ENCODE peak calls at places on chromosomes 7 and 10, in eight cellular contexts. One of them, this sample, is unnamed.

GRCh38 chr7:12194426-12194825 is 16.7 kb upstream of the TMEM106B start:
- DNase-seq in stimulated activated CD8-positive, alpha-beta memory T cell treated with anti-CD3 and anti-CD28 coated beads, Interleukin-12 subunit alpha, Interleukin-12 subunit beta, amount 100 ng/mL, for 1 hour: no peak
- DNase-seq in nephron progenitor cell: no peak
- DNase-seq in neuronal stem cell: no peak
- DNase-seq in mucosa of gallbladder: no peak
- DNase-seq in epithelial cell of esophagus: no peak
- DNase-seq in lung: no peak
- DNase-seq in endothelial cell: no peak
- DNase-seq in this sample: no peak

GRCh38 chr10:73413108-73413527 is 740 bp downstream of the ANXA7 start:
- DNase-seq in epithelial cell of esophagus: peak; percentile 41
- DNase-seq in lung: no peak
- DNase-seq in nephron progenitor cell: peak; percentile 26
- DNase-seq in neuronal stem cell: no peak
- DNase-seq in endothelial cell: peak; percentile 26
- DNase-seq in mucosa of gallbladder: peak; percentile 21
- DNase-seq in stimulated activated CD8-positive, alpha-beta memory T cell treated with anti-CD3 and anti-CD28 coated beads, Interleukin-12 subunit alpha, Interleukin-12 subunit beta, amount 100 ng/mL, for 1 hour: no peak
- DNase-seq in this sample: peak; percentile 76

GRCh38 chr10:107418411-107418810 is 253.9 kb upstream of the SORCS1 start:
- DNase-seq in neuronal stem cell: no peak
- DNase-seq in endothelial cell: no peak
- DNase-seq in stimulated activated CD8-positive, alpha-beta memory T cell treated with anti-CD3 and anti-CD28 coated beads, Interleukin-12 subunit alpha, Interleukin-12 subunit beta, amount 100 ng/mL, for 1 hour: no peak
- DNase-seq in lung: no peak
- DNase-seq in mucosa of gallbladder: no peak
- DNase-seq in nephron progenitor cell: no peak
- DNase-seq in epithelial cell of esophagus: no peak
- DNase-seq in this sample: no peak

GRCh38 chr7:115676080-115676479 is 354.5 kb downstream of the TFEC start:
- DNase-seq in nephron progenitor cell: peak; percentile 5
- DNase-seq in endothelial cell: peak; percentile 11
- DNase-seq in stimulated activated CD8-positive, alpha-beta memory T cell treated with anti-CD3 and anti-CD28 coated beads, Interleukin-12 subunit alpha, Interleukin-12 subunit beta, amount 100 ng/mL, for 1 hour: no peak
- DNase-seq in mucosa of gallbladder: peak; percentile 31
- DNase-seq in epithelial cell of esophagus: peak; percentile 57
- DNase-seq in neuronal stem cell: peak; percentile 29
- DNase-seq in lung: no peak
- DNase-seq in this sample: peak; percentile 45

GRCh38 chr10:122531935-122532334 is 28.6 kb upstream of the DMBT1 start:
- DNase-seq in nephron progenitor cell: no peak
- DNase-seq in lung: peak; percentile 79
- DNase-seq in neuronal stem cell: no peak
- DNase-seq in epithelial cell of esophagus: peak; percentile 20
- DNase-seq in stimulated activated CD8-positive, alpha-beta memory T cell treated with anti-CD3 and anti-CD28 coated beads, Interleukin-12 subunit alpha, Interleukin-12 subunit beta, amount 100 ng/mL, for 1 hour: no peak
- DNase-seq in mucosa of gallbladder: no peak
- DNase-seq in endothelial cell: no peak
- DNase-seq in this sample: no peak

GRCh38 chr10:49052069-49052468 is 63.3 kb downstream of the VSTM4 start:
- DNase-seq in stimulated activated CD8-positive, alpha-beta memory T cell treated with anti-CD3 and anti-CD28 coated beads, Interleukin-12 subunit alpha, Interleukin-12 subunit beta, amount 100 ng/mL, for 1 hour: no peak
- DNase-seq in mucosa of gallbladder: no peak
- DNase-seq in endothelial cell: no peak
- DNase-seq in neuronal stem cell: no peak
- DNase-seq in epithelial cell of esophagus: no peak
- DNase-seq in lung: no peak
- DNase-seq in nephron progenitor cell: no peak
- DNase-seq in this sample: no peak

GRCh38 chr7:101953248-101953819 is 135.9 kb downstream of the CUX1 start:
- DNase-seq in neuronal stem cell: no peak
- DNase-seq in nephron progenitor cell: no peak
- DNase-seq in epithelial cell of esophagus: peak; percentile 35
- DNase-seq in lung: no peak
- DNase-seq in endothelial cell: no peak
- DNase-seq in stimulated activated CD8-positive, alpha-beta memory T cell treated with anti-CD3 and anti-CD28 coated beads, Interleukin-12 subunit alpha, Interleukin-12 subunit beta, amount 100 ng/mL, for 1 hour: no peak
- DNase-seq in mucosa of gallbladder: peak; percentile 53
- DNase-seq in this sample: no peak

GRCh38 chr7:48083114-48083830 is 5.8 kb upstream of the UPP1 start:
- DNase-seq in nephron progenitor cell: no peak
- DNase-seq in lung: no peak
- DNase-seq in epithelial cell of esophagus: no peak
- DNase-seq in mucosa of gallbladder: no peak
- DNase-seq in neuronal stem cell: no peak
- DNase-seq in endothelial cell: no peak
- DNase-seq in stimulated activated CD8-positive, alpha-beta memory T cell treated with anti-CD3 and anti-CD28 coated beads, Interleukin-12 subunit alpha, Interleukin-12 subunit beta, amount 100 ng/mL, for 1 hour: no peak
- DNase-seq in this sample: peak; percentile 83

GRCh38 chr7:121126801-121127534 is 138.5 kb downstream of the CPED1 start:
- DNase-seq in endothelial cell: no peak
- DNase-seq in epithelial cell of esophagus: peak; percentile 27
- DNase-seq in mucosa of gallbladder: no peak
- DNase-seq in stimulated activated CD8-positive, alpha-beta memory T cell treated with anti-CD3 and anti-CD28 coated beads, Interleukin-12 subunit alpha, Interleukin-12 subunit beta, amount 100 ng/mL, for 1 hour: no peak
- DNase-seq in lung: no peak
- DNase-seq in neuronal stem cell: no peak
- DNase-seq in nephron progenitor cell: no peak
- DNase-seq in this sample: peak; percentile 24

GRCh38 chr10:56823849-56824248 is 462.8 kb upstream of the ZWINT start:
- DNase-seq in mucosa of gallbladder: no peak
- DNase-seq in nephron progenitor cell: no peak
- DNase-seq in epithelial cell of esophagus: peak; percentile 34
- DNase-seq in endothelial cell: no peak
- DNase-seq in neuronal stem cell: peak; percentile 1
- DNase-seq in stimulated activated CD8-positive, alpha-beta memory T cell treated with anti-CD3 and anti-CD28 coated beads, Interleukin-12 subunit alpha, Interleukin-12 subunit beta, amount 100 ng/mL, for 1 hour: no peak
- DNase-seq in lung: no peak
- DNase-seq in this sample: peak; percentile 20

GRCh38 chr10:26410356-26410755 is 27.8 kb upstream of the APBB1IP start:
- DNase-seq in stimulated activated CD8-positive, alpha-beta memory T cell treated with anti-CD3 and anti-CD28 coated beads, Interleukin-12 subunit alpha, Interleukin-12 subunit beta, amount 100 ng/mL, for 1 hour: no peak
- DNase-seq in neuronal stem cell: no peak
- DNase-seq in epithelial cell of esophagus: no peak
- DNase-seq in endothelial cell: no peak
- DNase-seq in nephron progenitor cell: no peak
- DNase-seq in mucosa of gallbladder: no peak
- DNase-seq in lung: no peak
- DNase-seq in this sample: peak; percentile 52

GRCh38 chr7:12456506-12456905 is 52.8 kb upstream of the VWDE start:
- DNase-seq in stimulated activated CD8-positive, alpha-beta memory T cell treated with anti-CD3 and anti-CD28 coated beads, Interleukin-12 subunit alpha, Interleukin-12 subunit beta, amount 100 ng/mL, for 1 hour: no peak
- DNase-seq in lung: no peak
- DNase-seq in mucosa of gallbladder: no peak
- DNase-seq in epithelial cell of esophagus: peak; percentile 21
- DNase-seq in neuronal stem cell: no peak
- DNase-seq in nephron progenitor cell: no peak
- DNase-seq in endothelial cell: no peak
- DNase-seq in this sample: peak; percentile 34

GRCh38 chr7:52154382-52154781 is 837.8 kb upstream of the COBL start:
- DNase-seq in neuronal stem cell: no peak
- DNase-seq in epithelial cell of esophagus: no peak
- DNase-seq in endothelial cell: no peak
- DNase-seq in lung: no peak
- DNase-seq in mucosa of gallbladder: no peak
- DNase-seq in stimulated activated CD8-positive, alpha-beta memory T cell treated with anti-CD3 and anti-CD28 coated beads, Interleukin-12 subunit alpha, Interleukin-12 subunit beta, amount 100 ng/mL, for 1 hour: no peak
- DNase-seq in nephron progenitor cell: no peak
- DNase-seq in this sample: no peak

GRCh38 chr7:151795168-151795754 is 81.7 kb downstream of the PRKAG2 start:
- DNase-seq in neuronal stem cell: no peak
- DNase-seq in mucosa of gallbladder: no peak
- DNase-seq in stimulated activated CD8-positive, alpha-beta memory T cell treated with anti-CD3 and anti-CD28 coated beads, Interleukin-12 subunit alpha, Interleukin-12 subunit beta, amount 100 ng/mL, for 1 hour: no peak
- DNase-seq in nephron progenitor cell: no peak
- DNase-seq in epithelial cell of esophagus: no peak
- DNase-seq in endothelial cell: no peak
- DNase-seq in lung: no peak
- DNase-seq in this sample: no peak

GRCh38 chr10:45457487-45457886 is 83.5 kb downstream of the ALOX5 start:
- DNase-seq in stimulated activated CD8-positive, alpha-beta memory T cell treated with anti-CD3 and anti-CD28 coated beads, Interleukin-12 subunit alpha, Interleukin-12 subunit beta, amount 100 ng/mL, for 1 hour: no peak
- DNase-seq in endothelial cell: no peak
- DNase-seq in mucosa of gallbladder: no peak
- DNase-seq in lung: no peak
- DNase-seq in nephron progenitor cell: no peak
- DNase-seq in neuronal stem cell: no peak
- DNase-seq in epithelial cell of esophagus: no peak
- DNase-seq in this sample: no peak

This sample was measured in kidney tubule cell.